ENCODE peak calls at places on chromosomes 11 and 22, in four cellular contexts. M, R, T and N are unnamed samples.

GRCh38 chr11:130212431-130212961 is 52.9 kb downstream of the ST14 start:
- DNase-seq in T (no peak), M (no peak), R (peak), N (no peak)

GRCh38 chr22:36453266-36453607 is 28.2 kb downstream of the TXN2 start:
- DNase-seq in T (no peak), R (no peak), M (no peak), N (no peak)

GRCh38 chr11:113393501-113393985 is 6.0 kb downstream of the ANKK1 start:
- DNase-seq in T (no peak), R (no peak), M (no peak), N (no peak)

GRCh38 chr11:77471520-77472234 is 2.2 kb downstream of the PAK1 start:
- DNase-seq in T (no peak), M (no peak), R (peak), N (no peak)

GRCh38 chr22:23763579-23764331 is 965 bp downstream of the C22orf15 start:
- DNase-seq in M (no peak), R (no peak), T (no peak), N (no peak)

GRCh38 chr11:14638561-14638960 is 5.0 kb upstream of the PDE3B start:
- DNase-seq in T (no peak), M (peak), R (no peak), N (no peak)

GRCh38 chr11:32280339-32280738 is 155.0 kb downstream of the WT1 start:
- DNase-seq in T (no peak), R (no peak), M (no peak), N (no peak)

GRCh38 chr11:63622318-63622717 is 8.1 kb upstream of the PLAAT3 start:
- DNase-seq in T (no peak), R (no peak), M (no peak), N (no peak)

GRCh38 chr11:31254411-31254810 is 115.1 kb downstream of the DCDC1 start:
- DNase-seq in M (peak), R (no peak), T (no peak), N (no peak)

GRCh38 chr11:86151188-86152005 is 82.5 kb upstream of the PICALM start:
- DNase-seq in M (peak), R (no peak), T (no peak), N (no peak)

GRCh38 chr22:19806213-19807160 is 45.9 kb downstream of the TBX1 start:
- DNase-seq in T (no peak), R (no peak), M (no peak), N (no peak)

GRCh38 chr11:7600205-7600775 is 73.0 kb downstream of the CYB5R2 start:
- DNase-seq in T (peak), M (peak), R (peak), N (peak)

GRCh38 chr22:39117585-39118191 is 20.6 kb downstream of the APOBEC3H start:
- DNase-seq in R (peak), M (peak), T (peak), N (peak)

GRCh38 chr11:108551653-108552462 is 41.7 kb downstream of the EXPH5 start:
- DNase-seq in R (no peak), M (peak), T (no peak), N (no peak)

GRCh38 chr11:61019818-61020405 is 48.4 kb downstream of the CD6 start:
- DNase-seq in M (no peak), T (no peak), R (no peak), N (no peak)

GRCh38 chr11:61023086-61024035 is 51.9 kb downstream of the CD6 start:
- DNase-seq in T (no peak), R (no peak), M (no peak), N (no peak)

GRCh38 chr11:61020706-61021235 is 49.3 kb downstream of the CD6 start:
- DNase-seq in R (no peak), T (no peak), M (no peak), N (no peak)

GRCh38 chr11:61022311-61023085 is 51.0 kb downstream of the CD6 start:
- DNase-seq in R (no peak), T (no peak), M (no peak), N (no peak)

DNA sequence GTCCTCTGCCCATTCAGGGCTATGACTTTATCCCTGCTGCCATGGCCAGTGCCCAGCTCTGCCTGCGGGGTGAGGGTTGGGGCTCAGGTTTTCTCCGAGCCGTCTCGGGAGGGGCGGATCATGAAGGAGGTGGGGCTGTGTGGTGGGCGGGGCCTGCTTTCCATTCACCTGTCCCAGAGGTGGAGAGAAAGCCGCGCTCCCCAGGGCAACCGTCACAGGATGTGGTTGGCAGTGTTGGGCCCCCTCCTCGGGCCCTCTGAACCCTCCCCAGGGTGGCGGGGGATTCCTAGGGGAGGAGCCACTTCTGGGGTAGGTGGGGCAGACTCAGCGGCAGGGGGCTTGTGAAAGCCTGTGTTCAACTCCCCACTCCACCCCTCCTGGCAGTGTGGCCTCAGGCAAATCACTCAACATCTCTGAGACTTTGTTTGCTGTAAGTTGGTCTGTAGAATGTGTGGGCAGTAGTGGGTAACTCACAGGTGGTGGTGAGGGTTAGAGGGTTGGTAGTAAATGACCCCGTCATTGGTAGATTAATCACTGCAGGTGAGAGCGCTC is 50.3 kb downstream of the CD6 start:
- DNase-seq in T (no peak), R (no peak), M (no peak), N (no peak)
- H3K4me3 ChIP-seq in T (no peak), R (no peak), M (no peak), N (no peak)

GRCh38 chr11:8758619-8759169 is 76.1 kb downstream of the RPL27A start:
- DNase-seq in R (no peak), M (no peak), T (no peak), N (no peak)

GRCh38 chr11:8759634-8760033 is 77.0 kb downstream of the RPL27A start:
- DNase-seq in R (peak), T (no peak), M (no peak), N (no peak)

GRCh38 chr11:8757533-8757932 is 74.9 kb downstream of the RPL27A start:
- DNase-seq in M (no peak), R (no peak), T (no peak), N (no peak)

GRCh38 chr11:8763070-8763469 is 80.5 kb downstream of the RPL27A start:
- DNase-seq in R (no peak), T (no peak), M (no peak), N (no peak)

GRCh38 chr11:8760896-8761295 is 78.3 kb downstream of the RPL27A start:
- DNase-seq in R (no peak), M (peak), T (no peak), N (no peak)
- H3K4me3 ChIP-seq in R (no peak), M (no peak), T (no peak), N (no peak)

DNA sequence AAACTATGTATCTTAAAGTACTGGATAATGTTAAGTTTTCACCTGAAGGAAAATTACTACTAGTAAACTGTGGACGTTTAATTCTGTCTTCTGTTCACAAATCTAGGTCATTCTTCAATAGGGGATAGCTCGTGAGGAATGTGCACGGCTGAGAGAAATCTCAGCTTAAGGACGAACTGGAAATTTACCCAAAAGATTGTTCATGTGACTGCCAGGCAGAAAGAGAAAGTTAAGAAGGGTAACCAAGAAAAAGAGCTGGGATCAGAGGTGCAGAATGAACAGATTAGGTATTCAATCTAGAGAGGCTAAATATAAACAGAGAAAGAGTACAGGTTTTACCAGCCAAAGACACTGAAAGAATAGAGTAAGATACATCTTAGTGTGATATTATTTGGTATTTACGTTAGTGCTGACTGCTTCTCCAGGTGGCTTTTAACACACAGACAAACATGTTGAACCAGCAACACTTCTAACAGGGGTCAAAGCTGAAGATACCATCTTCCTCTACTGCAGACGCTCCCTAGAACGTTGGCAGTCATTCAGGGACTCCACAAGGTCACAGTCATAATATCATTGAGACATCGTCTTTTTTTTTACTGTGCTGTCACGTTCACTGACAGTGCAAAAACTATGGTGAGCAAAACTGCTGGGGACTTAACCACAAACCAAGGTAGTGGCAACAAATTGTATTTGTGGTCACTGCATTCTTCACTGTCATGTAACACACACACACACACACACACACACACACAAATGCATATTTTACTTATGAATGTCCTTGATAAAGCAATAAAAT is 245.1 kb downstream of the CASP12 start:
- DNase-seq in T (no peak), R (peak), M (peak), N (no peak)
- H3K4me3 ChIP-seq in T (no peak), R (peak), M (no peak), N (no peak)

GRCh38 chr11:119316729-119317591 is at the start of gene MCAM:
- DNase-seq in T (no peak), R (no peak), M (peak), N (no peak)
- H3K4me3 ChIP-seq in T (peak), R (peak), M (peak), N (peak)

GRCh38 chr11:100689141-100689540 is 2.1 kb downstream of the ARHGAP42 start:
- DNase-seq in R (no peak), T (no peak), M (peak), N (no peak)
- H3K4me3 ChIP-seq in R (peak), T (no peak), M (peak), N (peak)

DNA sequence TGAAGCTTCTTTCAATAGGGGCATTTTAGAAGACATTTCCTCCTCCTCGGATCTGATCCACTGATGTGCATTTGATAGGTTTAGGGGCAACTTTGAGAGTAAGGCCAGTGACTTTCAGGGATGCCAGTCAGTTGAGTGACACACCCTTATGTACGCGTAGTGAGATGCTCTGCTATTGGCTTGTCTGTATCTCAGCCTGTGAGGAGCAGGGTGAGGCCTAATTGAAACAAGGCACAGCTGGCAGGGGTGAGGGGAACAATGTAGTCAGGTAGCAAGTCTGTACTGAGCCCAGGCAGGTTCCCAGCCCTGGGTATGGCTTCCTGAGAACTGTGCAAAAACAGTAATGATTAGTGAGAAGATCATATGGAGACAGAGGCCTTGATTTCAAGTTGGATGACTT is 61.5 kb downstream of the STIM1 start:
- DNase-seq in R (no peak), T (no peak), M (no peak), N (no peak)
- H3K4me3 ChIP-seq in R (no peak), T (no peak), M (no peak), N (no peak)